ENCODE peak calls at places on chromosomes 13 and 19, in ten cellular contexts. One of them, this sample, is unnamed.
A peak's percentile ranks its signal among the peaks of the same experiment; 100 is the strongest.

GRCh38 chr13:75223981-75224742 is 257.8 kb downstream of the TBC1D4 start:
- DNase-seq in fibroblast of lung: no peak
- DNase-seq in T-helper 2 cell: no peak
- DNase-seq in foreskin fibroblast: no peak
- DNase-seq in stimulated activated CD4-positive, alpha-beta T cell treated with anti-CD3 and anti-CD28 coated beads, TNF-alpha, amount 100 ng/mL, for 4 hours: no peak
- DNase-seq in SJSA1: no peak
- DNase-seq in activated T-helper 2 cell treated with anti-CD3 and anti-CD28 coated beads, Interferon-gamma antibody, Interleukin-2, Interleukin-4, amounts not matched to agents 10 μg/mL and 5 μg/mL and 100 μg/mL, durations not matched to agents 14 hours and 24 hours and 36 hours: no peak
- DNase-seq in T-helper 9 cell: no peak
- DNase-seq in AG04450: no peak
- DNase-seq in GM04503: no peak
- DNase-seq in this sample: no peak

GRCh38 chr13:66914155-66914554 is 316.0 kb downstream of the PCDH9 start:
- DNase-seq in AG04450: no peak
- DNase-seq in SJSA1: peak; percentile 13
- DNase-seq in foreskin fibroblast: no peak
- DNase-seq in activated T-helper 2 cell treated with anti-CD3 and anti-CD28 coated beads, Interferon-gamma antibody, Interleukin-2, Interleukin-4, amounts not matched to agents 10 μg/mL and 5 μg/mL and 100 μg/mL, durations not matched to agents 14 hours and 24 hours and 36 hours: no peak
- DNase-seq in T-helper 9 cell: no peak
- DNase-seq in T-helper 2 cell: no peak
- DNase-seq in GM04503: no peak
- DNase-seq in stimulated activated CD4-positive, alpha-beta T cell treated with anti-CD3 and anti-CD28 coated beads, TNF-alpha, amount 100 ng/mL, for 4 hours: no peak
- DNase-seq in fibroblast of lung: no peak
- DNase-seq in this sample: peak; percentile 4

GRCh38 chr13:95145587-95145986 is 155.7 kb downstream of the ABCC4 start:
- DNase-seq in foreskin fibroblast: no peak
- DNase-seq in GM04503: no peak
- DNase-seq in AG04450: no peak
- DNase-seq in fibroblast of lung: no peak
- DNase-seq in T-helper 2 cell: no peak
- DNase-seq in SJSA1: no peak
- DNase-seq in T-helper 9 cell: no peak
- DNase-seq in activated T-helper 2 cell treated with anti-CD3 and anti-CD28 coated beads, Interferon-gamma antibody, Interleukin-2, Interleukin-4, amounts not matched to agents 10 μg/mL and 5 μg/mL and 100 μg/mL, durations not matched to agents 14 hours and 24 hours and 36 hours: no peak
- DNase-seq in stimulated activated CD4-positive, alpha-beta T cell treated with anti-CD3 and anti-CD28 coated beads, TNF-alpha, amount 100 ng/mL, for 4 hours: no peak
- DNase-seq in this sample: no peak

GRCh38 chr19:9032136-9032626 is 22.0 kb upstream of the MUC16 start:
- DNase-seq in activated T-helper 2 cell treated with anti-CD3 and anti-CD28 coated beads, Interferon-gamma antibody, Interleukin-2, Interleukin-4, amounts not matched to agents 10 μg/mL and 5 μg/mL and 100 μg/mL, durations not matched to agents 14 hours and 24 hours and 36 hours: no peak
- DNase-seq in fibroblast of lung: no peak
- DNase-seq in foreskin fibroblast: no peak
- DNase-seq in T-helper 9 cell: no peak
- DNase-seq in stimulated activated CD4-positive, alpha-beta T cell treated with anti-CD3 and anti-CD28 coated beads, TNF-alpha, amount 100 ng/mL, for 4 hours: no peak
- DNase-seq in GM04503: no peak
- DNase-seq in SJSA1: no peak
- DNase-seq in AG04450: no peak
- DNase-seq in T-helper 2 cell: no peak
- DNase-seq in this sample: no peak

GRCh38 chr19:37778613-37779138 is 710 bp downstream of the ZNF573 start:
- DNase-seq in stimulated activated CD4-positive, alpha-beta T cell treated with anti-CD3 and anti-CD28 coated beads, TNF-alpha, amount 100 ng/mL, for 4 hours: no peak
- DNase-seq in SJSA1: no peak
- DNase-seq in T-helper 9 cell: no peak
- DNase-seq in foreskin fibroblast: no peak
- DNase-seq in T-helper 2 cell: no peak
- DNase-seq in fibroblast of lung: peak; percentile 14
- DNase-seq in AG04450: no peak
- DNase-seq in activated T-helper 2 cell treated with anti-CD3 and anti-CD28 coated beads, Interferon-gamma antibody, Interleukin-2, Interleukin-4, amounts not matched to agents 10 μg/mL and 5 μg/mL and 100 μg/mL, durations not matched to agents 14 hours and 24 hours and 36 hours: no peak
- DNase-seq in GM04503: peak; percentile 6
- DNase-seq in this sample: no peak

GRCh38 chr13:78121459-78122348 is 203.1 kb upstream of the EDNRB start:
- DNase-seq in T-helper 2 cell: peak; percentile 51
- DNase-seq in foreskin fibroblast: peak; percentile 24
- DNase-seq in AG04450: no peak
- DNase-seq in stimulated activated CD4-positive, alpha-beta T cell treated with anti-CD3 and anti-CD28 coated beads, TNF-alpha, amount 100 ng/mL, for 4 hours: no peak
- DNase-seq in activated T-helper 2 cell treated with anti-CD3 and anti-CD28 coated beads, Interferon-gamma antibody, Interleukin-2, Interleukin-4, amounts not matched to agents 10 μg/mL and 5 μg/mL and 100 μg/mL, durations not matched to agents 14 hours and 24 hours and 36 hours: no peak
- DNase-seq in T-helper 9 cell: no peak
- DNase-seq in GM04503: peak; percentile 4
- DNase-seq in SJSA1: peak; percentile 54
- DNase-seq in fibroblast of lung: peak; percentile 83
- DNase-seq in this sample: peak; percentile 18

GRCh38 chr13:104949840-104950805 is 1585.3 kb downstream of the EFNB2 start:
- DNase-seq in T-helper 9 cell: no peak
- DNase-seq in AG04450: no peak
- DNase-seq in T-helper 2 cell: no peak
- DNase-seq in activated T-helper 2 cell treated with anti-CD3 and anti-CD28 coated beads, Interferon-gamma antibody, Interleukin-2, Interleukin-4, amounts not matched to agents 10 μg/mL and 5 μg/mL and 100 μg/mL, durations not matched to agents 14 hours and 24 hours and 36 hours: no peak
- DNase-seq in stimulated activated CD4-positive, alpha-beta T cell treated with anti-CD3 and anti-CD28 coated beads, TNF-alpha, amount 100 ng/mL, for 4 hours: no peak
- DNase-seq in SJSA1: peak; percentile 73
- DNase-seq in fibroblast of lung: peak; percentile 22
- DNase-seq in GM04503: no peak
- DNase-seq in foreskin fibroblast: peak; percentile 21
- DNase-seq in this sample: no peak

GRCh38 chr13:64591981-64592380 is 2638.2 kb downstream of the PCDH9 start:
- DNase-seq in activated T-helper 2 cell treated with anti-CD3 and anti-CD28 coated beads, Interferon-gamma antibody, Interleukin-2, Interleukin-4, amounts not matched to agents 10 μg/mL and 5 μg/mL and 100 μg/mL, durations not matched to agents 14 hours and 24 hours and 36 hours: no peak
- DNase-seq in T-helper 2 cell: no peak
- DNase-seq in foreskin fibroblast: peak; percentile 14
- DNase-seq in SJSA1: no peak
- DNase-seq in AG04450: peak; percentile 1
- DNase-seq in T-helper 9 cell: no peak
- DNase-seq in GM04503: peak; percentile 1
- DNase-seq in fibroblast of lung: peak; percentile 40
- DNase-seq in stimulated activated CD4-positive, alpha-beta T cell treated with anti-CD3 and anti-CD28 coated beads, TNF-alpha, amount 100 ng/mL, for 4 hours: no peak
- DNase-seq in this sample: no peak

GRCh38 chr13:64527561-64527960 is 2702.6 kb downstream of the PCDH9 start:
- DNase-seq in T-helper 2 cell: no peak
- DNase-seq in GM04503: no peak
- DNase-seq in stimulated activated CD4-positive, alpha-beta T cell treated with anti-CD3 and anti-CD28 coated beads, TNF-alpha, amount 100 ng/mL, for 4 hours: no peak
- DNase-seq in AG04450: no peak
- DNase-seq in fibroblast of lung: no peak
- DNase-seq in foreskin fibroblast: no peak
- DNase-seq in activated T-helper 2 cell treated with anti-CD3 and anti-CD28 coated beads, Interferon-gamma antibody, Interleukin-2, Interleukin-4, amounts not matched to agents 10 μg/mL and 5 μg/mL and 100 μg/mL, durations not matched to agents 14 hours and 24 hours and 36 hours: no peak
- DNase-seq in SJSA1: no peak
- DNase-seq in T-helper 9 cell: no peak
- DNase-seq in this sample: no peak

GRCh38 chr19:38035515-38036495 is 128.8 kb downstream of the SIPA1L3 start:
- DNase-seq in foreskin fibroblast: peak; percentile 69
- DNase-seq in T-helper 2 cell: no peak
- DNase-seq in GM04503: no peak
- DNase-seq in stimulated activated CD4-positive, alpha-beta T cell treated with anti-CD3 and anti-CD28 coated beads, TNF-alpha, amount 100 ng/mL, for 4 hours: no peak
- DNase-seq in AG04450: no peak
- DNase-seq in SJSA1: no peak
- DNase-seq in activated T-helper 2 cell treated with anti-CD3 and anti-CD28 coated beads, Interferon-gamma antibody, Interleukin-2, Interleukin-4, amounts not matched to agents 10 μg/mL and 5 μg/mL and 100 μg/mL, durations not matched to agents 14 hours and 24 hours and 36 hours: no peak
- DNase-seq in T-helper 9 cell: no peak
- DNase-seq in fibroblast of lung: no peak
- DNase-seq in this sample: no peak

GRCh38 chr13:31038834-31039552 is 106.5 kb downstream of the TEX26 start:
- DNase-seq in SJSA1: no peak
- DNase-seq in T-helper 9 cell: no peak
- DNase-seq in foreskin fibroblast: no peak
- DNase-seq in stimulated activated CD4-positive, alpha-beta T cell treated with anti-CD3 and anti-CD28 coated beads, TNF-alpha, amount 100 ng/mL, for 4 hours: no peak
- DNase-seq in T-helper 2 cell: peak; percentile 88
- DNase-seq in GM04503: no peak
- DNase-seq in activated T-helper 2 cell treated with anti-CD3 and anti-CD28 coated beads, Interferon-gamma antibody, Interleukin-2, Interleukin-4, amounts not matched to agents 10 μg/mL and 5 μg/mL and 100 μg/mL, durations not matched to agents 14 hours and 24 hours and 36 hours: peak; percentile 15
- DNase-seq in fibroblast of lung: peak; percentile 25
- DNase-seq in AG04450: no peak
- DNase-seq in this sample: no peak

GRCh38 chr19:5561559-5561958 is 6.2 kb downstream of the TINCR start:
- DNase-seq in GM04503: no peak
- DNase-seq in T-helper 9 cell: no peak
- DNase-seq in fibroblast of lung: no peak
- DNase-seq in T-helper 2 cell: no peak
- DNase-seq in SJSA1: no peak
- DNase-seq in activated T-helper 2 cell treated with anti-CD3 and anti-CD28 coated beads, Interferon-gamma antibody, Interleukin-2, Interleukin-4, amounts not matched to agents 10 μg/mL and 5 μg/mL and 100 μg/mL, durations not matched to agents 14 hours and 24 hours and 36 hours: no peak
- DNase-seq in AG04450: no peak
- DNase-seq in foreskin fibroblast: no peak
- DNase-seq in stimulated activated CD4-positive, alpha-beta T cell treated with anti-CD3 and anti-CD28 coated beads, TNF-alpha, amount 100 ng/mL, for 4 hours: no peak
- DNase-seq in this sample: no peak

GRCh38 chr13:70107498-70108271 is at the start of gene ATXN8OS:
- DNase-seq in foreskin fibroblast: peak; percentile 0
- DNase-seq in GM04503: no peak
- DNase-seq in T-helper 9 cell: no peak
- DNase-seq in T-helper 2 cell: no peak
- DNase-seq in fibroblast of lung: no peak
- DNase-seq in stimulated activated CD4-positive, alpha-beta T cell treated with anti-CD3 and anti-CD28 coated beads, TNF-alpha, amount 100 ng/mL, for 4 hours: no peak
- DNase-seq in SJSA1: no peak
- DNase-seq in activated T-helper 2 cell treated with anti-CD3 and anti-CD28 coated beads, Interferon-gamma antibody, Interleukin-2, Interleukin-4, amounts not matched to agents 10 μg/mL and 5 μg/mL and 100 μg/mL, durations not matched to agents 14 hours and 24 hours and 36 hours: no peak
- DNase-seq in AG04450: no peak
- DNase-seq in this sample: no peak

GRCh38 chr13:105436946-105437345 is 1098.5 kb downstream of the EFNB2 start:
- DNase-seq in foreskin fibroblast: no peak
- DNase-seq in stimulated activated CD4-positive, alpha-beta T cell treated with anti-CD3 and anti-CD28 coated beads, TNF-alpha, amount 100 ng/mL, for 4 hours: no peak
- DNase-seq in AG04450: no peak
- DNase-seq in T-helper 9 cell: no peak
- DNase-seq in activated T-helper 2 cell treated with anti-CD3 and anti-CD28 coated beads, Interferon-gamma antibody, Interleukin-2, Interleukin-4, amounts not matched to agents 10 μg/mL and 5 μg/mL and 100 μg/mL, durations not matched to agents 14 hours and 24 hours and 36 hours: no peak
- DNase-seq in T-helper 2 cell: no peak
- DNase-seq in GM04503: no peak
- DNase-seq in fibroblast of lung: no peak
- DNase-seq in SJSA1: no peak
- DNase-seq in this sample: no peak

GRCh38 chr13:100210966-100211710 is 122.2 kb downstream of the PCCA start:
- DNase-seq in T-helper 2 cell: no peak
- DNase-seq in fibroblast of lung: no peak
- DNase-seq in T-helper 9 cell: no peak
- DNase-seq in foreskin fibroblast: no peak
- DNase-seq in stimulated activated CD4-positive, alpha-beta T cell treated with anti-CD3 and anti-CD28 coated beads, TNF-alpha, amount 100 ng/mL, for 4 hours: no peak
- DNase-seq in GM04503: no peak
- DNase-seq in activated T-helper 2 cell treated with anti-CD3 and anti-CD28 coated beads, Interferon-gamma antibody, Interleukin-2, Interleukin-4, amounts not matched to agents 10 μg/mL and 5 μg/mL and 100 μg/mL, durations not matched to agents 14 hours and 24 hours and 36 hours: no peak
- DNase-seq in SJSA1: peak; percentile 79
- DNase-seq in AG04450: no peak
- DNase-seq in this sample: no peak

GRCh38 chr19:5593245-5593962 is 25.7 kb upstream of the TINCR start:
- DNase-seq in foreskin fibroblast: no peak
- DNase-seq in AG04450: no peak
- DNase-seq in stimulated activated CD4-positive, alpha-beta T cell treated with anti-CD3 and anti-CD28 coated beads, TNF-alpha, amount 100 ng/mL, for 4 hours: no peak
- DNase-seq in SJSA1: no peak
- DNase-seq in GM04503: no peak
- DNase-seq in fibroblast of lung: no peak
- DNase-seq in T-helper 9 cell: no peak
- DNase-seq in activated T-helper 2 cell treated with anti-CD3 and anti-CD28 coated beads, Interferon-gamma antibody, Interleukin-2, Interleukin-4, amounts not matched to agents 10 μg/mL and 5 μg/mL and 100 μg/mL, durations not matched to agents 14 hours and 24 hours and 36 hours: no peak
- DNase-seq in T-helper 2 cell: no peak
- DNase-seq in this sample: no peak

GRCh38 chr19:39474139-39474620 is 6.5 kb upstream of the TIMM50 start:
- DNase-seq in AG04450: no peak
- DNase-seq in SJSA1: peak; percentile 18
- DNase-seq in activated T-helper 2 cell treated with anti-CD3 and anti-CD28 coated beads, Interferon-gamma antibody, Interleukin-2, Interleukin-4, amounts not matched to agents 10 μg/mL and 5 μg/mL and 100 μg/mL, durations not matched to agents 14 hours and 24 hours and 36 hours: peak; percentile 57
- DNase-seq in GM04503: no peak
- DNase-seq in foreskin fibroblast: no peak
- DNase-seq in fibroblast of lung: peak; percentile 31
- DNase-seq in T-helper 9 cell: peak; percentile 71
- DNase-seq in stimulated activated CD4-positive, alpha-beta T cell treated with anti-CD3 and anti-CD28 coated beads, TNF-alpha, amount 100 ng/mL, for 4 hours: peak; percentile 62
- DNase-seq in T-helper 2 cell: peak; percentile 64
- DNase-seq in this sample: peak; percentile 69

GRCh38 chr19:7492142-7493055 is 3.6 kb upstream of the PEX11G start:
- DNase-seq in foreskin fibroblast: peak; percentile 43
- DNase-seq in T-helper 2 cell: peak; percentile 82
- DNase-seq in fibroblast of lung: no peak
- DNase-seq in T-helper 9 cell: no peak
- DNase-seq in GM04503: no peak
- DNase-seq in SJSA1: peak; percentile 73
- DNase-seq in stimulated activated CD4-positive, alpha-beta T cell treated with anti-CD3 and anti-CD28 coated beads, TNF-alpha, amount 100 ng/mL, for 4 hours: no peak
- DNase-seq in activated T-helper 2 cell treated with anti-CD3 and anti-CD28 coated beads, Interferon-gamma antibody, Interleukin-2, Interleukin-4, amounts not matched to agents 10 μg/mL and 5 μg/mL and 100 μg/mL, durations not matched to agents 14 hours and 24 hours and 36 hours: peak; percentile 55
- DNase-seq in AG04450: no peak
- DNase-seq in this sample: no peak

GRCh38 chr13:96968027-96968426 is 26.2 kb downstream of the OXGR1 start:
- DNase-seq in AG04450: no peak
- DNase-seq in foreskin fibroblast: no peak
- DNase-seq in T-helper 9 cell: no peak
- DNase-seq in fibroblast of lung: no peak
- DNase-seq in GM04503: no peak
- DNase-seq in T-helper 2 cell: no peak
- DNase-seq in activated T-helper 2 cell treated with anti-CD3 and anti-CD28 coated beads, Interferon-gamma antibody, Interleukin-2, Interleukin-4, amounts not matched to agents 10 μg/mL and 5 μg/mL and 100 μg/mL, durations not matched to agents 14 hours and 24 hours and 36 hours: no peak
- DNase-seq in stimulated activated CD4-positive, alpha-beta T cell treated with anti-CD3 and anti-CD28 coated beads, TNF-alpha, amount 100 ng/mL, for 4 hours: no peak
- DNase-seq in SJSA1: no peak
- DNase-seq in this sample: no peak

GRCh38 chr19:55111238-55111831 is 6.1 kb downstream of the PPP1R12C start:
- DNase-seq in AG04450: no peak
- DNase-seq in GM04503: no peak
- DNase-seq in stimulated activated CD4-positive, alpha-beta T cell treated with anti-CD3 and anti-CD28 coated beads, TNF-alpha, amount 100 ng/mL, for 4 hours: no peak
- DNase-seq in fibroblast of lung: no peak
- DNase-seq in activated T-helper 2 cell treated with anti-CD3 and anti-CD28 coated beads, Interferon-gamma antibody, Interleukin-2, Interleukin-4, amounts not matched to agents 10 μg/mL and 5 μg/mL and 100 μg/mL, durations not matched to agents 14 hours and 24 hours and 36 hours: no peak
- DNase-seq in foreskin fibroblast: no peak
- DNase-seq in T-helper 9 cell: no peak
- DNase-seq in SJSA1: no peak
- DNase-seq in T-helper 2 cell: no peak
- DNase-seq in this sample: no peak

GRCh38 chr19:9857920-9858746 is 23.0 kb downstream of the PIN1 start:
- DNase-seq in activated T-helper 2 cell treated with anti-CD3 and anti-CD28 coated beads, Interferon-gamma antibody, Interleukin-2, Interleukin-4, amounts not matched to agents 10 μg/mL and 5 μg/mL and 100 μg/mL, durations not matched to agents 14 hours and 24 hours and 36 hours: no peak
- DNase-seq in AG04450: no peak
- DNase-seq in T-helper 2 cell: peak; percentile 81
- DNase-seq in SJSA1: no peak
- DNase-seq in GM04503: no peak
- DNase-seq in stimulated activated CD4-positive, alpha-beta T cell treated with anti-CD3 and anti-CD28 coated beads, TNF-alpha, amount 100 ng/mL, for 4 hours: no peak
- DNase-seq in foreskin fibroblast: no peak
- DNase-seq in T-helper 9 cell: no peak
- DNase-seq in fibroblast of lung: no peak
- DNase-seq in this sample: no peak

GRCh38 chr19:3058009-3058820 is 4.1 kb downstream of the TLE5 start:
- DNase-seq in fibroblast of lung: no peak
- DNase-seq in foreskin fibroblast: no peak
- DNase-seq in AG04450: no peak
- DNase-seq in stimulated activated CD4-positive, alpha-beta T cell treated with anti-CD3 and anti-CD28 coated beads, TNF-alpha, amount 100 ng/mL, for 4 hours: no peak
- DNase-seq in GM04503: no peak
- DNase-seq in T-helper 9 cell: no peak
- DNase-seq in activated T-helper 2 cell treated with anti-CD3 and anti-CD28 coated beads, Interferon-gamma antibody, Interleukin-2, Interleukin-4, amounts not matched to agents 10 μg/mL and 5 μg/mL and 100 μg/mL, durations not matched to agents 14 hours and 24 hours and 36 hours: no peak
- DNase-seq in T-helper 2 cell: no peak
- DNase-seq in SJSA1: no peak
- DNase-seq in this sample: no peak

GRCh38 chr13:43596924-43597598 is 189.7 kb downstream of the ENOX1 start:
- DNase-seq in AG04450: no peak
- DNase-seq in activated T-helper 2 cell treated with anti-CD3 and anti-CD28 coated beads, Interferon-gamma antibody, Interleukin-2, Interleukin-4, amounts not matched to agents 10 μg/mL and 5 μg/mL and 100 μg/mL, durations not matched to agents 14 hours and 24 hours and 36 hours: no peak
- DNase-seq in SJSA1: no peak
- DNase-seq in fibroblast of lung: no peak
- DNase-seq in T-helper 2 cell: peak; percentile 33
- DNase-seq in foreskin fibroblast: no peak
- DNase-seq in GM04503: no peak
- DNase-seq in stimulated activated CD4-positive, alpha-beta T cell treated with anti-CD3 and anti-CD28 coated beads, TNF-alpha, amount 100 ng/mL, for 4 hours: no peak
- DNase-seq in T-helper 9 cell: no peak
- DNase-seq in this sample: no peak

GRCh38 chr13:36764536-36764935 is 54.5 kb upstream of the RFXAP start:
- DNase-seq in T-helper 9 cell: no peak
- DNase-seq in fibroblast of lung: no peak
- DNase-seq in GM04503: no peak
- DNase-seq in stimulated activated CD4-positive, alpha-beta T cell treated with anti-CD3 and anti-CD28 coated beads, TNF-alpha, amount 100 ng/mL, for 4 hours: no peak
- DNase-seq in activated T-helper 2 cell treated with anti-CD3 and anti-CD28 coated beads, Interferon-gamma antibody, Interleukin-2, Interleukin-4, amounts not matched to agents 10 μg/mL and 5 μg/mL and 100 μg/mL, durations not matched to agents 14 hours and 24 hours and 36 hours: no peak
- DNase-seq in foreskin fibroblast: no peak
- DNase-seq in SJSA1: no peak
- DNase-seq in T-helper 2 cell: no peak
- DNase-seq in AG04450: no peak
- DNase-seq in this sample: no peak

GRCh38 chr13:70893832-70894231 is 785.6 kb upstream of the KLHL1 start:
- DNase-seq in GM04503: no peak
- DNase-seq in SJSA1: no peak
- DNase-seq in activated T-helper 2 cell treated with anti-CD3 and anti-CD28 coated beads, Interferon-gamma antibody, Interleukin-2, Interleukin-4, amounts not matched to agents 10 μg/mL and 5 μg/mL and 100 μg/mL, durations not matched to agents 14 hours and 24 hours and 36 hours: no peak
- DNase-seq in T-helper 2 cell: no peak
- DNase-seq in AG04450: no peak
- DNase-seq in T-helper 9 cell: no peak
- DNase-seq in stimulated activated CD4-positive, alpha-beta T cell treated with anti-CD3 and anti-CD28 coated beads, TNF-alpha, amount 100 ng/mL, for 4 hours: no peak
- DNase-seq in foreskin fibroblast: no peak
- DNase-seq in fibroblast of lung: no peak
- DNase-seq in this sample: no peak

GRCh38 chr13:41978007-41978406 is 17.1 kb upstream of the VWA8 start:
- DNase-seq in GM04503: no peak
- DNase-seq in activated T-helper 2 cell treated with anti-CD3 and anti-CD28 coated beads, Interferon-gamma antibody, Interleukin-2, Interleukin-4, amounts not matched to agents 10 μg/mL and 5 μg/mL and 100 μg/mL, durations not matched to agents 14 hours and 24 hours and 36 hours: no peak
- DNase-seq in stimulated activated CD4-positive, alpha-beta T cell treated with anti-CD3 and anti-CD28 coated beads, TNF-alpha, amount 100 ng/mL, for 4 hours: no peak
- DNase-seq in fibroblast of lung: no peak
- DNase-seq in SJSA1: no peak
- DNase-seq in AG04450: no peak
- DNase-seq in foreskin fibroblast: no peak
- DNase-seq in T-helper 9 cell: no peak
- DNase-seq in T-helper 2 cell: no peak
- DNase-seq in this sample: no peak

GRCh38 chr19:35732540-35733179 is 9.6 kb downstream of the IGFLR1 start:
- DNase-seq in T-helper 9 cell: no peak
- DNase-seq in stimulated activated CD4-positive, alpha-beta T cell treated with anti-CD3 and anti-CD28 coated beads, TNF-alpha, amount 100 ng/mL, for 4 hours: no peak
- DNase-seq in GM04503: no peak
- DNase-seq in AG04450: no peak
- DNase-seq in T-helper 2 cell: no peak
- DNase-seq in foreskin fibroblast: no peak
- DNase-seq in fibroblast of lung: no peak
- DNase-seq in SJSA1: no peak
- DNase-seq in activated T-helper 2 cell treated with anti-CD3 and anti-CD28 coated beads, Interferon-gamma antibody, Interleukin-2, Interleukin-4, amounts not matched to agents 10 μg/mL and 5 μg/mL and 100 μg/mL, durations not matched to agents 14 hours and 24 hours and 36 hours: no peak
- DNase-seq in this sample: no peak

GRCh38 chr13:99018418-99019180 is 40.7 kb upstream of the DOCK9 start:
- DNase-seq in SJSA1: peak; percentile 83
- DNase-seq in fibroblast of lung: peak; percentile 79
- DNase-seq in activated T-helper 2 cell treated with anti-CD3 and anti-CD28 coated beads, Interferon-gamma antibody, Interleukin-2, Interleukin-4, amounts not matched to agents 10 μg/mL and 5 μg/mL and 100 μg/mL, durations not matched to agents 14 hours and 24 hours and 36 hours: no peak
- DNase-seq in foreskin fibroblast: peak; percentile 33
- DNase-seq in GM04503: peak; percentile 45
- DNase-seq in AG04450: no peak
- DNase-seq in stimulated activated CD4-positive, alpha-beta T cell treated with anti-CD3 and anti-CD28 coated beads, TNF-alpha, amount 100 ng/mL, for 4 hours: no peak
- DNase-seq in T-helper 9 cell: no peak
- DNase-seq in T-helper 2 cell: no peak
- DNase-seq in this sample: no peak

This sample was measured in naive B cell.